ENCODE peak calls at places on chromosome 9, in eight cellular contexts. Q is thoracic aorta, R is tibial artery, H is A549, Y is cardiac muscle cell, G is fibroblast of lung, L is left lung, M is adrenal gland. K is an unnamed sample.

GRCh38 chr9:34550681-34551270 is 28.0 kb upstream of the ENHO start:
- DNase-seq in Q (no peak), R (peak; percentile 45), H (no peak), Y (no peak), G (no peak), L (peak; percentile 41), M (peak; percentile 6), K (no peak)

GRCh38 chr9:86481466-86481865 is 127.3 kb upstream of the TUT7 start:
- DNase-seq in Q (no peak), R (no peak), H (no peak), Y (no peak), G (no peak), L (no peak), M (no peak), K (no peak)

GRCh38 chr9:122127396-122127798 is 32.2 kb downstream of the NDUFA8 start:
- DNase-seq in Q (no peak), R (peak; percentile 55), H (no peak), Y (no peak), G (no peak), L (no peak), M (no peak), K (no peak)

GRCh38 chr9:121636411-121636865 is 15.0 kb upstream of the DAB2IP start:
- DNase-seq in Q (no peak), R (peak; percentile 75), H (no peak), Y (no peak), G (peak; percentile 36), L (peak; percentile 54), M (no peak), K (no peak)

GRCh38 chr9:116327702-116328440 is 174.3 kb downstream of the PAPPA start:
- DNase-seq in Q (no peak), R (no peak), H (no peak), Y (no peak), G (peak; percentile 36), L (no peak), M (no peak), K (no peak)

GRCh38 chr9:97742545-97742944 is 45.4 kb upstream of the XPA start:
- DNase-seq in Q (no peak), R (no peak), H (no peak), Y (no peak), G (no peak), L (no peak), M (no peak), K (no peak)

GRCh38 chr9:78986446-78986845 is 585.3 kb upstream of the TLE4 start:
- DNase-seq in Q (no peak), R (no peak), H (no peak), Y (no peak), G (peak; percentile 66), L (no peak), M (no peak), K (no peak)

GRCh38 chr9:70411141-70411929 is 3.1 kb downstream of the KLF9 start:
- DNase-seq in Q (peak; percentile 51), R (peak; percentile 83), H (no peak), Y (peak; percentile 23), G (peak; percentile 78), L (peak; percentile 78), M (peak; percentile 72), K (no peak)

GRCh38 chr9:17742065-17742464 is 163.2 kb downstream of the SH3GL2 start:
- DNase-seq in Q (no peak), R (no peak), H (no peak), Y (no peak), G (no peak), L (no peak), M (no peak), K (no peak)

GRCh38 chr9:2016411-2017208 is 1.5 kb downstream of the SMARCA2 start:
- DNase-seq in Q (peak; percentile 39), R (peak; percentile 94), H (peak; percentile 82), Y (peak; percentile 64), G (peak; percentile 79), L (peak; percentile 92), M (peak; percentile 88), K (peak; percentile 18)

GRCh38 chr9:93951655-93952118 is 3.5 kb downstream of the BARX1 start:
- DNase-seq in Q (no peak), R (no peak), H (no peak), Y (no peak), G (no peak), L (no peak), M (no peak), K (no peak)

GRCh38 chr9:20495133-20495532 is 127.2 kb downstream of the MLLT3 start:
- DNase-seq in Q (no peak), R (no peak), H (no peak), Y (no peak), G (no peak), L (no peak), M (no peak), K (no peak)

GRCh38 chr9:21395778-21396717 is 10.8 kb upstream of the IFNA2 start:
- DNase-seq in Q (no peak), R (peak; percentile 67), H (no peak), Y (peak; percentile 81), G (no peak), L (peak; percentile 89), M (no peak), K (no peak)

GRCh38 chr9:107425110-107426025 is 64.2 kb downstream of the KLF4 start:
- DNase-seq in Q (peak; percentile 57), R (peak; percentile 96), H (peak; percentile 48), Y (peak; percentile 66), G (peak; percentile 41), L (peak; percentile 91), M (peak; percentile 64), K (no peak)

GRCh38 chr9:68876265-68876664 is 137.6 kb downstream of the PRKACG start:
- DNase-seq in Q (no peak), R (no peak), H (no peak), Y (no peak), G (no peak), L (no peak), M (no peak), K (no peak)

GRCh38 chr9:10957878-10958277 is 345.1 kb upstream of the PTPRD start:
- DNase-seq in Q (no peak), R (no peak), H (no peak), Y (no peak), G (no peak), L (no peak), M (no peak), K (no peak)

DNA sequence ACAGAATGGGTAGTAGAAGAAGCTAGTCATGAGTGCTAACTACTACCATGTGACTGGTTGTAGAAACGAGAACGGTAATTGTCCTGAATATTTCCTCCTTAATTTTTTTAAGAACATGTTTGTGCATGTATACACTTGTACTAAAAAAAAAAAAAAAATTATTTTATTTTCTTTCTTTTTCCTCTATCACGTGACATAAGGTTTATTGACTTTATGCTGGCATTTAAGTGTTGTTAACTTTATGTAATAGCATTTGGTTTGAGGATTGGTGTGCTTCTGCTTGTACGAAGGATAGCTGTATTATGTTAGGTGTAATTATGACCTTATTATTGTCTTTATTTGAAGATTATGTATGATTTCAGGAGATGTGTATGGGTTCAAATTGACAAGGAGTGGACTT is 349.1 kb upstream of the PTPRD start:
- DNase-seq in Q (no peak), R (no peak), H (no peak), Y (no peak), G (no peak), L (no peak), M (no peak), K (no peak)
- H3K9me3 ChIP-seq in Q (no peaks in the 10 kb centered on the region), R (no peaks in the 10 kb centered on the region), H (no peaks in the 10 kb centered on the region), Y (no peaks in the 10 kb centered on the region), G (no peaks in the 10 kb centered on the region), L (peaks cover 5% of the 10 kb centered on the region), M (no peaks in the 10 kb centered on the region), K (peaks cover 14% of the 10 kb centered on the region)

GRCh38 chr9:114240216-114240615 is 82.7 kb upstream of the ORM1 start:
- DNase-seq in Q (no peak), R (no peak), H (no peak), Y (no peak), G (no peak), L (peak; percentile 40), M (no peak), K (no peak)

GRCh38 chr9:114238471-114238870 is 83.1 kb downstream of the COL27A1 start:
- DNase-seq in Q (peak; percentile 14), R (peak; percentile 84), H (no peak), Y (no peak), G (peak; percentile 24), L (peak; percentile 20), M (no peak), K (no peak)

GRCh38 chr9:114237781-114238180 is 82.4 kb downstream of the COL27A1 start:
- DNase-seq in Q (no peak), R (no peak), H (no peak), Y (no peak), G (peak; percentile 36), L (peak; percentile 13), M (no peak), K (no peak)

GRCh38 chr9:114240647-114241558 is 82.0 kb upstream of the ORM1 start:
- DNase-seq in Q (no peak), R (no peak), H (no peak), Y (no peak), G (no peak), L (peak; percentile 69), M (no peak), K (no peak)

GRCh38 chr9:114238919-114239879 is 83.7 kb upstream of the ORM1 start:
- DNase-seq in Q (no peak), R (no peak), H (peak; percentile 28), Y (peak; percentile 73), G (peak; percentile 85), L (peak; percentile 31), M (peak; percentile 30), K (no peak)
- TF ChIP-seq CTCF in Q (peak; percentile 26), R (peak; percentile 17), H (no peak), Y (peak; percentile 58), G (peak; percentile 31), L (no peak), M (no peak), K (no peak)

DNA sequence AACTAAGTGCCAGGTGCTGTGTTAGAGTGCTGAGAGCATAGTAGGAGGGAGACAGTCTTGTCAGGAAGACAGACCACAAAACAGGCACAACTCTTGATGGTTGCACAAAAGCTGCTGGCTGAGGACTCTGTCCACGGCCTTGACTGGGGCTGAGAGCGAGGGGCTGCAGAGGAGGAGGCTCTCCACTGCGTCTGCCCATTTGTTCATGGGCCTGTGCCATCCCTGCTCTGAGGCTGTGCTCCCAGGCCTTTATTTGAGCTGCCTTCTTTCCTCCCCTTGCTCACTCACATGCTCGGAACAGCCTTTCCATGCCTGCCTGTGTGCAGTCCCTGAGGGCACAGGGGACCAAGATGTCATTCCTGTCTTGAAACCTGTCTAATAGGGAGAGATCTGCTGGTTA is 147.8 kb downstream of the CACNA1B start:
- DNase-seq in Q (no peak), R (no peak), H (no peak), Y (no peak), G (no peak), L (peak; percentile 43), M (no peak), K (no peak)
- H3K9me3 ChIP-seq in Q (no peaks in the 10 kb centered on the region), R (no peaks in the 10 kb centered on the region), H (no peaks in the 10 kb centered on the region), Y (no peaks in the 10 kb centered on the region), G (no peaks in the 10 kb centered on the region), L (no peaks in the 10 kb centered on the region), M (no peaks in the 10 kb centered on the region), K (no peaks in the 10 kb centered on the region)

DNA sequence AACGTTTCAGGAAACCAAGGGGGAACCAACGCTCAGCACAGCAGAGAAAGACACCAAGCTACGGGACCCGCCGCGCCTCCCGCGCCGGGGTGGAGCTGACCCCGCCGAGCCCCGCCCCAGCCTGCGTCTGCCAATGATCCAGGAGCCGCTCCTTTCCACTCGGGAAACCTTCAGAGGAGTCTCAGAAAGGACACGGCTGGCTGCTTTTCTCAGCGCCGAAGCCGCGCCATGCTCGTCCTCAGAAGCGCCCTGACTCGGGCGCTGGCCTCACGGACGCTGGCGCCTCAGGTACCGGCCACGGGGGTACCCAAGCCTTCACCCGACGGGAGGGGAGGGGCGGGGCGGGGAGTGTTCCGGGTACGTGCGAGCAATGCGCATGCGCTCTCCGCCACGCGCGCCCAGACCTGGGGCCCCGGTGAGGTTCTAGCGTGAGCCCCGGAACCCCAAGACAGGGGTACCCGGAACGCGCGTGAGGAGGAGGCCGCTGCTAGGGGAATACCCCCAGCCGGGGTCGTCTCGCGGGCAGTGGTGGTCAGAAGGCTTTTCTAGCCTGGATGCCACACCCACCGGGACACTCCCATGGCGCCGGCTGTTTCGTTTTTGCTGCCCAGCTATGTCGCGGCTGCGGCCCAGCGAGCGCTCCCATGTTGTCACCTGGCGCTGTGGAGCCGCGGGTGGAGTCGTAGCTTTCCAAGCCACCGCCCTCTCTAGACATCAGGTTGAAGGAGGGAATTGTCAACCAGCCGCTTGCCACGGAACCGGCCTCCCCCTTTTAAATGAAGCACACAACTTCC is at the start of gene NIPSNAP3A:
- DNase-seq in Q (no peak), R (peak; percentile 91), H (peak; percentile 72), Y (peak; percentile 89), G (peak; percentile 69), L (peak; percentile 97), M (peak; percentile 87), K (peak; percentile 36)
- TF ChIP-seq CTCF in Q (no peak), R (no peak), H (no peak), Y (no peak), G (no peak), L (no peak), M (no peak), K (no peak)